ENCODE peak calls at places on chromosomes 11 and 22, in nine cellular contexts. One of them, this sample, is unnamed.
A peak's percentile ranks its signal among the peaks of the same experiment; 100 is the strongest.

GRCh38 chr22:20761536-20761935 is 12.4 kb upstream of the SERPIND1 start:
- DNase-seq in ovary: no peak
- DNase-seq in endodermal cell: no peak
- DNase-seq in pancreas: no peak
- DNase-seq in body of pancreas: no peak
- DNase-seq in sigmoid colon: no peak
- DNase-seq in psoas muscle: no peak
- DNase-seq in uterus: no peak
- DNase-seq in CD8-positive, alpha-beta T cell: no peak
- DNase-seq in this sample: no peak

GRCh38 chr22:35558719-35559118 is 18.1 kb downstream of the RASD2 start:
- DNase-seq in ovary: no peak
- DNase-seq in endodermal cell: no peak
- DNase-seq in pancreas: no peak
- DNase-seq in body of pancreas: no peak
- DNase-seq in sigmoid colon: no peak
- DNase-seq in psoas muscle: no peak
- DNase-seq in uterus: no peak
- DNase-seq in CD8-positive, alpha-beta T cell: no peak
- DNase-seq in this sample: no peak

GRCh38 chr22:27377501-27377900 is 424.1 kb downstream of the MN1 start:
- DNase-seq in ovary: no peak
- DNase-seq in endodermal cell: no peak
- DNase-seq in pancreas: no peak
- DNase-seq in body of pancreas: peak; percentile 77
- DNase-seq in sigmoid colon: no peak
- DNase-seq in psoas muscle: no peak
- DNase-seq in uterus: no peak
- DNase-seq in CD8-positive, alpha-beta T cell: no peak
- DNase-seq in this sample: no peak

GRCh38 chr22:46444390-46444854 is 93.0 kb downstream of the CELSR1 start:
- DNase-seq in ovary: no peak
- DNase-seq in endodermal cell: peak; percentile 71
- DNase-seq in pancreas: no peak
- DNase-seq in body of pancreas: no peak
- DNase-seq in sigmoid colon: no peak
- DNase-seq in psoas muscle: no peak
- DNase-seq in uterus: no peak
- DNase-seq in CD8-positive, alpha-beta T cell: no peak
- DNase-seq in this sample: no peak

GRCh38 chr11:6992457-6993431 is 27.4 kb downstream of the ZNF214 start:
- DNase-seq in ovary: no peak
- DNase-seq in endodermal cell: no peak
- DNase-seq in pancreas: no peak
- DNase-seq in body of pancreas: no peak
- DNase-seq in sigmoid colon: no peak
- DNase-seq in psoas muscle: no peak
- DNase-seq in uterus: no peak
- DNase-seq in CD8-positive, alpha-beta T cell: no peak
- DNase-seq in this sample: no peak

GRCh38 chr11:22875869-22876473 is 15.7 kb upstream of the CCDC179 start:
- DNase-seq in ovary: peak; percentile 25
- DNase-seq in endodermal cell: peak; percentile 85
- DNase-seq in pancreas: peak; percentile 66
- DNase-seq in body of pancreas: peak; percentile 81
- DNase-seq in sigmoid colon: no peak
- DNase-seq in psoas muscle: peak; percentile 11
- DNase-seq in uterus: peak; percentile 22
- DNase-seq in CD8-positive, alpha-beta T cell: peak; percentile 60
- DNase-seq in this sample: peak; percentile 60

GRCh38 chr22:22092974-22093373 is 110.4 kb upstream of the TOP3B start:
- DNase-seq in ovary: no peak
- DNase-seq in endodermal cell: no peak
- DNase-seq in pancreas: no peak
- DNase-seq in body of pancreas: no peak
- DNase-seq in sigmoid colon: no peak
- DNase-seq in psoas muscle: no peak
- DNase-seq in uterus: no peak
- DNase-seq in CD8-positive, alpha-beta T cell: no peak
- DNase-seq in this sample: no peak

GRCh38 chr11:78020248-78020647 is 2.8 kb downstream of the KCTD14 start:
- DNase-seq in ovary: no peak
- DNase-seq in endodermal cell: no peak
- DNase-seq in pancreas: no peak
- DNase-seq in body of pancreas: no peak
- DNase-seq in sigmoid colon: no peak
- DNase-seq in psoas muscle: no peak
- DNase-seq in uterus: no peak
- DNase-seq in CD8-positive, alpha-beta T cell: no peak
- DNase-seq in this sample: no peak

GRCh38 chr22:36221799-36222751 is 17.3 kb downstream of the APOL2 start:
- DNase-seq in ovary: peak; percentile 50
- DNase-seq in endodermal cell: peak; percentile 91
- DNase-seq in pancreas: no peak
- DNase-seq in body of pancreas: peak; percentile 49
- DNase-seq in sigmoid colon: no peak
- DNase-seq in psoas muscle: peak; percentile 39
- DNase-seq in uterus: peak; percentile 62
- DNase-seq in CD8-positive, alpha-beta T cell: peak; percentile 70
- DNase-seq in this sample: peak; percentile 54

GRCh38 chr11:4102711-4103110 is 8.1 kb downstream of the RRM1 start:
- DNase-seq in ovary: no peak
- DNase-seq in endodermal cell: no peak
- DNase-seq in pancreas: no peak
- DNase-seq in body of pancreas: no peak
- DNase-seq in sigmoid colon: no peak
- DNase-seq in psoas muscle: no peak
- DNase-seq in uterus: no peak
- DNase-seq in CD8-positive, alpha-beta T cell: no peak
- DNase-seq in this sample: no peak

GRCh38 chr11:4098026-4098621 is 3.5 kb downstream of the RRM1 start:
- DNase-seq in ovary: no peak
- DNase-seq in endodermal cell: no peak
- DNase-seq in pancreas: no peak
- DNase-seq in body of pancreas: no peak
- DNase-seq in sigmoid colon: no peak
- DNase-seq in psoas muscle: no peak
- DNase-seq in uterus: no peak
- DNase-seq in CD8-positive, alpha-beta T cell: no peak
- DNase-seq in this sample: no peak

GRCh38 chr11:4105916-4106315 is 11.3 kb downstream of the RRM1 start:
- DNase-seq in ovary: no peak
- DNase-seq in endodermal cell: no peak
- DNase-seq in pancreas: no peak
- DNase-seq in body of pancreas: no peak
- DNase-seq in sigmoid colon: no peak
- DNase-seq in psoas muscle: no peak
- DNase-seq in uterus: no peak
- DNase-seq in CD8-positive, alpha-beta T cell: no peak
- DNase-seq in this sample: no peak

DNA sequence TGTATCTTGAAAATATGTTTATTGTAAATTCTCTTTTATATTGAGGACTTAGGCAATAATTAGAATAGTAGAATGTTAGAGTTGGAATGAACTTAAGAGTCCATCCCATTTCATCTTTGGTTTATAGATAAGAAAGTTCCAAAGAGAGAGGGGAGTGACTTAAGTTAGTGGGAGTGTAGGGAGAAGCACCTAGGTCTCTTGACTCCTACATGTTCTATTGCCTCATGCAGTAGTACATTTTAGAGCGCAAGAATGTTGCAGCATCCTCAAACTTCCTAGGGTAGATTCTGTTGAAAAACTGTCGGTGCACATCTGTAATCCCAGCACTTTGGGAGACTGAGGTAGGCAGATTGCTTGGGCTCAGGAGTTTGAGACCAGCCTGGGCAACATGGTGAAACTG is 8.7 kb downstream of the RRM1 start:
- DNase-seq in ovary: no peak
- DNase-seq in endodermal cell: no peak
- DNase-seq in pancreas: no peak
- DNase-seq in body of pancreas: no peak
- DNase-seq in sigmoid colon: no peak
- DNase-seq in psoas muscle: no peak
- DNase-seq in uterus: no peak
- DNase-seq in CD8-positive, alpha-beta T cell: no peak
- DNase-seq in this sample: no peak
- H3K4me3 ChIP-seq in ovary: no peak overlapping the region
- H3K4me3 ChIP-seq in endodermal cell: no peak overlapping the region
- H3K4me3 ChIP-seq in pancreas: no peak overlapping the region
- H3K4me3 ChIP-seq in body of pancreas: no peak overlapping the region
- H3K4me3 ChIP-seq in sigmoid colon: no peak overlapping the region
- H3K4me3 ChIP-seq in psoas muscle: no peak overlapping the region
- H3K4me3 ChIP-seq in uterus: no peak overlapping the region
- H3K4me3 ChIP-seq in CD8-positive, alpha-beta T cell: no peak overlapping the region
- H3K4me3 ChIP-seq in this sample: no peak overlapping the region

GRCh38 chr22:42683599-42684283 is 34.5 kb upstream of the CYB5R3 start:
- DNase-seq in ovary: peak; percentile 38
- DNase-seq in endodermal cell: no peak
- DNase-seq in pancreas: no peak
- DNase-seq in body of pancreas: no peak
- DNase-seq in sigmoid colon: peak; percentile 96
- DNase-seq in psoas muscle: peak; percentile 76
- DNase-seq in uterus: peak; percentile 79
- DNase-seq in CD8-positive, alpha-beta T cell: no peak
- DNase-seq in this sample: peak; percentile 55
- H3K4me1 ChIP-seq in ovary: peaks cover 40% of the 10 kb centered on the region
- H3K4me1 ChIP-seq in endodermal cell: peaks cover 7% of the 10 kb centered on the region
- H3K4me1 ChIP-seq in pancreas: peaks cover 3% of the 10 kb centered on the region
- H3K4me1 ChIP-seq in body of pancreas: peaks cover 20% of the 10 kb centered on the region
- H3K4me1 ChIP-seq in sigmoid colon: no peaks in the 10 kb centered on the region
- H3K4me1 ChIP-seq in psoas muscle: peaks cover 65% of the 10 kb centered on the region
- H3K4me1 ChIP-seq in uterus: peaks cover 41% of the 10 kb centered on the region
- H3K4me1 ChIP-seq in CD8-positive, alpha-beta T cell: no peaks in the 10 kb centered on the region
- H3K4me1 ChIP-seq in this sample: peaks cover 10% of the 10 kb centered on the region

DNA sequence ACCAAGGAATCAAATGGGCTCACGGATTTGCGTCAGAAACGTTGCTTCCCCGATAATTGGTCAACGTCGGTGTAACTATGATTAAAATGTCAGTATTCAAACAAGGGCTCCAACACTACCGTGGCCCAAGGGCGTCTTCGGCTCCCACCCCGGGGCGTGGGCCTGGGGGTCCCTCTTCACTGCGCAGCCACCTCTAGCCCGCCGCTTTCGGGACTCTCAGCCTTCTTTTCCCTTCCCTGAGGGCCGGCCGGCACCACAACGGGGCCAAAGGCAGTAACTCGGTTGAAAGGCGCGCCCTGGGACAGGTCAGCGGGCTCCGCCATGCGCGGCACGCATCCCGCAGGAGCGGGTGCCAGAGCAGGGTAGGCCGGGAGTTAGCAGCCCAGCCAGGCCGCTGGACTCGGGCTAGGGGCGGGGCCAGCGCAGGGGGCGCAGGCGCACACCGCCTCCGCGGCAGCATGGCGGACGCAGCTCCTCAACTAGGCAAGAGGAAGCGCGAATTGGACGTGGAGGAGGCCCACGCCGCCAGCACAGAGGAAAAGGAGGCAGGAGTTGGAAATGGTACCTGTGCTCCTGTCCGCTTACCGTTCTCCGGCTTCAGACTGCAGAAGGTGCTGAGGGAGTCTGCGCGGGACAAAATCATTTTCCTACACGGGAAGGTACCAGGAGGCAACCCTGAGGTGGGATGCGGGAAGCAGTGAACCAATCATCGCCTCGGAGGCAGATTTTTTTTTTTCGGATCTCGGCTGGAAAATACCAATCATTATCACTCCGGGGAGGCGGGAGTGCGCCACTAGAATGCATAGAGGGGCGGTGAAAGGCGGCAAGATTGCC is at the start of gene DCPS:
- DNase-seq in ovary: peak; percentile 89
- DNase-seq in endodermal cell: peak; percentile 97
- DNase-seq in pancreas: peak; percentile 95
- DNase-seq in body of pancreas: peak; percentile 89
- DNase-seq in sigmoid colon: peak; percentile 94
- DNase-seq in psoas muscle: peak; percentile 92
- DNase-seq in uterus: peak; percentile 94
- DNase-seq in CD8-positive, alpha-beta T cell: peak; percentile 91
- DNase-seq in this sample: peak; percentile 86
- TF ChIP-seq CTCF in ovary: no peak
- TF ChIP-seq CTCF in endodermal cell: no peak
- TF ChIP-seq CTCF in pancreas: no peak
- TF ChIP-seq CTCF in body of pancreas: no peak
- TF ChIP-seq CTCF in sigmoid colon: no peak
- TF ChIP-seq CTCF in psoas muscle: peak; percentile 3
- TF ChIP-seq CTCF in uterus: no peak
- TF ChIP-seq CTCF in CD8-positive, alpha-beta T cell: no peak
- TF ChIP-seq CTCF in this sample: no peak

DNA sequence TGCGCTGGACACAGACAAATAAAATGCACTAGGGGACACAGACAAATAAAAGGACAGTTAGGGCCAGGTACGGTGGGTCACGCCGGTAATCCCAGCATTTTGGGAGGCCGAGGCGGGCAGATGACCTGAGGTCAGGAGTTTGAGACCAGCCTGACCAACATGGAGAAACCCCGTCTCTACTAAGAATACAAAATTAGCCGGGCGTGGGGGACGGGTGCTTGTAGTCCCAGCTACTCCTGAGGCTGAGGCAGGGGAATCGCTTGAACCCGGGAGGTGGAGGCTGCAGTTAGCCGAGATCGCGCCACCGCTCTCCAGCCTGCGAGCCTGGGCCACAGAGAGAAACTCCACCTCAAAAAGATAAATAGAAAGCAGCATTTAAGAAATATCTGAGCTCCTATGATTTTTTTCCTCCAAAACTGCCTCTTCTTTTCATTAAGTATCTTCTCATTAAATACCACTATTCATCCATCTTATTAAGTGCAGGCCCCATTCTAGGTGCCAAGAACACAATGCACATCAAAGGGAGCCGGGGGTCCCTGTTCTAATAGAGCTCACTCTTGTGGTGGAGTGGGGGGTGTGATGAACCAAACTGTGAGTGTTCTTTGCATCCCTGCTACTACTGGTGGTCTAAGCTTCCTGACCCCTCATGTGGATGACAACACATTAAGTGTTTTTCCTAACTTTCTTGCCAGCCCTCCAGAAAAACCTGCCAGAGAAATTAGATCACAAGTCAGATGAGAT is 766 bp upstream of the ZNHIT2 start:
- DNase-seq in ovary: no peak
- DNase-seq in endodermal cell: peak; percentile 43
- DNase-seq in pancreas: peak; percentile 57
- DNase-seq in body of pancreas: no peak
- DNase-seq in sigmoid colon: peak; percentile 52
- DNase-seq in psoas muscle: no peak
- DNase-seq in uterus: no peak
- DNase-seq in CD8-positive, alpha-beta T cell: no peak
- DNase-seq in this sample: no peak
- H3K4me3 ChIP-seq in ovary: no peak overlapping the region
- H3K4me3 ChIP-seq in endodermal cell: peak overlapping the region; percentile 85
- H3K4me3 ChIP-seq in pancreas: no peak overlapping the region
- H3K4me3 ChIP-seq in body of pancreas: no peak overlapping the region
- H3K4me3 ChIP-seq in sigmoid colon: no peak overlapping the region
- H3K4me3 ChIP-seq in psoas muscle: peak overlapping the region; percentile 12
- H3K4me3 ChIP-seq in uterus: no peak overlapping the region
- H3K4me3 ChIP-seq in CD8-positive, alpha-beta T cell: no peak overlapping the region
- H3K4me3 ChIP-seq in this sample: no peak overlapping the region